ENCODE peak calls at places on chromosomes 3 and 15, in seven cellular contexts. B, Y, D, M, H, G and P are unnamed samples.

GRCh38 chr3:114624676-114625181 is 330.9 kb downstream of the TIGIT start:
- DNase-seq in Y (peak; percentile 96), H (peak; percentile 93), G (no peak), D (no peak), B (peak; percentile 88), M (peak; percentile 97), P (peak; percentile 84)

GRCh38 chr15:58472821-58473581 is 41.2 kb downstream of the LIPC start:
- DNase-seq in G (no peak), H (no peak), D (peak; percentile 70), Y (no peak), B (peak; percentile 65), M (no peak), P (no peak)

GRCh38 chr15:99053380-99054024 is 45.9 kb upstream of the PGPEP1L start:
- DNase-seq in M (peak; percentile 46), D (no peak), G (no peak), Y (no peak), H (no peak), B (no peak), P (peak; percentile 0)

GRCh38 chr3:73225161-73225861 is 163.9 kb downstream of the EBLN2 start:
- DNase-seq in G (no peak), H (no peak), D (no peak), M (no peak), B (no peak), Y (no peak), P (no peak)

GRCh38 chr3:15634671-15635661 is 33.4 kb downstream of the BTD start:
- DNase-seq in B (peak; percentile 51), G (no peak), D (no peak), Y (peak; percentile 72), M (no peak), H (no peak), P (no peak)

GRCh38 chr3:134802428-134803050 is 7.5 kb downstream of the EPHB1 start:
- DNase-seq in B (no peak), D (no peak), Y (no peak), H (no peak), M (no peak), G (no peak), P (peak; percentile 7)

GRCh38 chr3:122010506-122010905 is 11.5 kb downstream of the ILDR1 start:
- DNase-seq in H (no peak), M (no peak), G (no peak), D (no peak), Y (no peak), B (no peak), P (no peak)

GRCh38 chr3:111534701-111535100 is 7.3 kb upstream of the CD96 start:
- DNase-seq in H (no peak), D (no peak), B (peak; percentile 68), Y (no peak), G (no peak), M (no peak), P (no peak)

GRCh38 chr3:33681667-33682066 is 36.4 kb downstream of the CLASP2 start:
- DNase-seq in B (no peak), H (no peak), D (no peak), M (no peak), Y (no peak), G (no peak), P (no peak)

GRCh38 chr3:99373088-99373875 is 265.1 kb upstream of the COL8A1 start:
- DNase-seq in H (no peak), G (no peak), Y (no peak), B (no peak), M (no peak), D (no peak), P (no peak)

GRCh38 chr3:45667569-45667967 is 21.6 kb upstream of the SACM1L start:
- DNase-seq in B (no peak), G (no peak), D (no peak), M (no peak), Y (no peak), H (no peak), P (no peak)

GRCh38 chr3:14450922-14451606 is 48.7 kb downstream of the SLC6A6 start:
- DNase-seq in Y (no peak), H (no peak), D (no peak), G (no peak), B (no peak), M (no peak), P (no peak)
- H3K27ac ChIP-seq in Y (no peak overlapping the region), H (peak overlapping the region; percentile 97), D (no peak overlapping the region), G (no peak overlapping the region), B (no peak overlapping the region), M (no peak overlapping the region), P (no peak overlapping the region)

GRCh38 chr15:88221836-88222235 is 34.7 kb downstream of the NTRK3 start:
- DNase-seq in G (no peak), M (peak; percentile 41), Y (no peak), B (no peak), D (no peak), H (no peak), P (no peak)
- H3K4me1 ChIP-seq in G (peaks cover 4% of the 10 kb centered on the region), M (peaks cover 12% of the 10 kb centered on the region), Y (no peaks in the 10 kb centered on the region), B (no peaks in the 10 kb centered on the region), D (no peaks in the 10 kb centered on the region), H (no peaks in the 10 kb centered on the region), P (no peaks in the 10 kb centered on the region)

DNA sequence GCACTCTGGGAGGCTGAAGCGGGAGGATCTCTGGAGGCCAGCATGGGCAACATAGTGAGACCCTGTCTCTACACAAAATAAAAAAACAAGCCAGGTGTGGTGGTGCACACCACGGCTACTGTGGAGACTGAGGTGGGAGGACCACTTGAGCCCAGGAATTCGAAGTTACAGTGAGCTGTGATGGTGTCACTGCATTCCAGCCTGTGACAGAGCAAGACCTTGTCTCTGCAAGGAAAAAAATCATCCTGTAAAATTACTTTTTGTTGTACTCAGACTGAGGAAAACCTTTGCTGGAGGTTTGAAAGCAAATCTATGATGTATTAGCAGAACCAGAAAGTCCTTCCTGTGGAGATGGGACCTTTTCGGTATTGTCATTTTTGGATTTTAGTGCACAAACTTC is 63.3 kb downstream of the ATP1B3 start:
- DNase-seq in G (no peak), D (no peak), B (peak; percentile 26), M (no peak), H (no peak), Y (no peak), P (no peak)
- H3K36me3 ChIP-seq in G (no peaks in the 10 kb centered on the region), D (no peaks in the 10 kb centered on the region), B (no peaks in the 10 kb centered on the region), M (no peaks in the 10 kb centered on the region), H (no peaks in the 10 kb centered on the region), Y (no peaks in the 10 kb centered on the region), P (no peaks in the 10 kb centered on the region)

GRCh38 chr15:48777645-48778337 is 33.1 kb downstream of the CEP152 start:
- DNase-seq in Y (no peak), H (no peak), B (peak; percentile 39), D (no peak), M (no peak), G (no peak), P (no peak)
- H3K27ac ChIP-seq in Y (no peak overlapping the region), H (no peak overlapping the region), B (no peak overlapping the region), D (no peak overlapping the region), M (no peak overlapping the region), G (no peak overlapping the region), P (no peak overlapping the region)